ENCODE peak calls at places on chromosomes 12 and 14, in four cellular contexts. One of them, this sample, is unnamed.

GRCh38 chr14:31877333-31877798 is 199.7 kb upstream of the ARHGAP5 start:
- DNase-seq in colonic mucosa: no peak
- DNase-seq in WTC11: no peak
- DNase-seq in neural progenitor cell: no peak
- DNase-seq in this sample: peak; percentile 71

GRCh38 chr14:95668235-95668772 is 17.9 kb upstream of the TCL1B start:
- DNase-seq in colonic mucosa: no peak
- DNase-seq in WTC11: no peak
- DNase-seq in neural progenitor cell: no peak
- DNase-seq in this sample: no peak

GRCh38 chr12:99498756-99499155 is 148.8 kb upstream of the GARIN6 start:
- DNase-seq in colonic mucosa: no peak
- DNase-seq in WTC11: no peak
- DNase-seq in neural progenitor cell: no peak
- DNase-seq in this sample: no peak

GRCh38 chr14:72000907-72001306 is 68.7 kb downstream of the RGS6 start:
- DNase-seq in colonic mucosa: no peak
- DNase-seq in WTC11: no peak
- DNase-seq in neural progenitor cell: no peak
- DNase-seq in this sample: no peak

GRCh38 chr14:75752086-75752485 is 91.0 kb downstream of the TTLL5 start:
- DNase-seq in colonic mucosa: no peak
- DNase-seq in WTC11: no peak
- DNase-seq in neural progenitor cell: no peak
- DNase-seq in this sample: peak; percentile 16

GRCh38 chr12:26124491-26125450 is at the start of gene BHLHE41:
- DNase-seq in colonic mucosa: peak; percentile 79
- DNase-seq in WTC11: peak; percentile 83
- DNase-seq in neural progenitor cell: peak; percentile 76
- DNase-seq in this sample: peak; percentile 49

GRCh38 chr12:84996759-84997158 is 39.3 kb downstream of the TSPAN19 start:
- DNase-seq in colonic mucosa: no peak
- DNase-seq in WTC11: no peak
- DNase-seq in neural progenitor cell: no peak
- DNase-seq in this sample: no peak

GRCh38 chr14:32727827-32728226 is 210.9 kb upstream of the NPAS3 start:
- DNase-seq in colonic mucosa: no peak
- DNase-seq in WTC11: no peak
- DNase-seq in neural progenitor cell: no peak
- DNase-seq in this sample: no peak

DNA sequence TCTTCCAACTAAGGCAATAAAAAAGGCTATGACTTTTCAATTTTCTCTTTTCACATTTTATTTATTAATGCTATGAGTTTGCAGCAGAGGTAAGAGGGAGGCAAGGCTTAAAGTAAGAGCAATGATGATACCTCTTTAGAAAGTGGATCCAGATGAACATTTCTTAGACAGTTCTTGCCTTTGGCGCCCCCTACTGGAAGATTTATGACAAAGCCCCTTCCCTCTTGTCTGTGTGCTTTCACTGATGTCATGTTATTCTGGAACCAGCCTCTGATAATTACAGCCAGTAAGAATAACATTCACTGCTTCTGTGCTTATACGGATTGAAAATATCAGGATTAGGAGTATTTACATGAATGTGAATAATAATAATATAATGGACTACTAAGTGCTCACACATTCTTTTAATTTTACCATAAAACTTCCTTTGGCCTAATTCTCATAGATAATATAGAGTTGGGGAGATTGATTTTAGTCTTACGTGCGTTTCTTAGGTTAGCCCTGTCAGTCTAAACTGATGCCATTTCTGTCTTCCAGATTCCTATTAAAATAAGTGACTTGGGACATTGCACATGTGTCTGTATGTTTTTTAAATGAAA is 1929.9 kb upstream of the SEL1L start:
- DNase-seq in colonic mucosa: peak; percentile 33
- DNase-seq in WTC11: peak; percentile 59
- DNase-seq in neural progenitor cell: peak; percentile 84
- DNase-seq in this sample: peak; percentile 73
- TF ChIP-seq CTCF in colonic mucosa: peak; percentile 49
- TF ChIP-seq CTCF in WTC11: peak; percentile 75
- TF ChIP-seq CTCF in neural progenitor cell: peak; percentile 86
- TF ChIP-seq CTCF in this sample: peak; percentile 57

DNA sequence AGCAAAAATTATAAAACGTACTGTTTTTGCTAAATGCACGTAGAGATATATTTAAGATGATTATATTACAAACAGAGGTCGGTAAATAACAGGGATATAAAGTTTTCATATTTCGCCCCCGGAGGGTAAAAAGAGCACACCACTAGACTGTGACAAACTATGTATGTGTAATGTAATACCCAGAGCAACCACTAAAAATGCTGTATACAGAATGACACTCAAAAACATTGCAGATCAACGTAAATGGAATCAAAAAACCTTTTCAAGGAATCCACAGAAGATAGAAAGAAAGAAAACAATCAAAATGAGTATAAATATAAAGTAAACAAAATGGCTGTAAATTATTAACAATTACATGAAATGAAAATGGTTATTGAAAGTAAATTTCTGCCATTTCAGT is 37.6 kb upstream of the PRB4 start:
- DNase-seq in colonic mucosa: no peak
- DNase-seq in WTC11: no peak
- DNase-seq in neural progenitor cell: no peak
- DNase-seq in this sample: no peak
- TF ChIP-seq CTCF in colonic mucosa: no peak
- TF ChIP-seq CTCF in WTC11: no peak
- TF ChIP-seq CTCF in neural progenitor cell: peak; percentile 35
- TF ChIP-seq CTCF in this sample: no peak

GRCh38 chr14:28681681-28682080 is 84.9 kb upstream of the FOXG1 start:
- DNase-seq in colonic mucosa: no peak
- DNase-seq in WTC11: peak; percentile 56
- DNase-seq in neural progenitor cell: no peak
- DNase-seq in this sample: no peak
- TF ChIP-seq CTCF in colonic mucosa: no peak
- TF ChIP-seq CTCF in WTC11: no peak
- TF ChIP-seq CTCF in neural progenitor cell: no peak
- TF ChIP-seq CTCF in this sample: no peak

DNA sequence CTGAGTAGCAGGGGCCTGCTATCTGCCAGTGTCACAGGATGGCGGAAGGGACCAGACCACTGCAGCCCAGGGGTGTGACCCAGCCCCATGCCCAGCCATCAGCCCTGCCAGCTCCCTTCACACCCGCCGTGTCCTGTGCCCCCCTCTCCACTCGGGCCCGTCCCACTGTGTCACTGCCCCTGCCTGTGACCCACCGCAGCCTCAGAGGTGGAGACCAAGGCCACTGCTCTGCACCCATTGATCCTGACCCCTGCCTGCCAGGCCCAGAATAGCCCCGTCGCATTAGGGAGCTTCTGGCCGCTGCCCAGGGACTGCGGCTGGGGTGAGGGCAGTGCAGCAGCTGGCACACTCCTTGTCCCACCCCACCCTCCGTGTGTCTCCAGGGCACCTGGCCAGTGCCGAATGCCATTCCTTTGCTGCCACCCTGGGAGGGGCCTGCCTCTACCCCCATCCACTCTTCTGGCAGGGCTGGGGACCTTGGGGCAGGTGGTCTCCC is 2.1 kb upstream of the CRIP2 start:
- DNase-seq in colonic mucosa: no peak
- DNase-seq in WTC11: no peak
- DNase-seq in neural progenitor cell: no peak
- DNase-seq in this sample: no peak
- TF ChIP-seq CTCF in colonic mucosa: no peak
- TF ChIP-seq CTCF in WTC11: no peak
- TF ChIP-seq CTCF in neural progenitor cell: no peak
- TF ChIP-seq CTCF in this sample: no peak

GRCh38 chr12:31011746-31012567 is 61.7 kb upstream of the DDX11 start:
- DNase-seq in colonic mucosa: no peak
- DNase-seq in WTC11: peak; percentile 12
- DNase-seq in neural progenitor cell: no peak
- DNase-seq in this sample: no peak
- TF ChIP-seq CTCF in colonic mucosa: no peak
- TF ChIP-seq CTCF in WTC11: no peak
- TF ChIP-seq CTCF in neural progenitor cell: peak; percentile 24
- TF ChIP-seq CTCF in this sample: peak; percentile 28

GRCh38 chr14:97180304-97181200 is 383.4 kb downstream of the VRK1 start:
- DNase-seq in colonic mucosa: no peak
- DNase-seq in WTC11: no peak
- DNase-seq in neural progenitor cell: no peak
- DNase-seq in this sample: peak; percentile 10
- TF ChIP-seq CTCF in colonic mucosa: no peak
- TF ChIP-seq CTCF in WTC11: no peak
- TF ChIP-seq CTCF in neural progenitor cell: no peak
- TF ChIP-seq CTCF in this sample: no peak

DNA sequence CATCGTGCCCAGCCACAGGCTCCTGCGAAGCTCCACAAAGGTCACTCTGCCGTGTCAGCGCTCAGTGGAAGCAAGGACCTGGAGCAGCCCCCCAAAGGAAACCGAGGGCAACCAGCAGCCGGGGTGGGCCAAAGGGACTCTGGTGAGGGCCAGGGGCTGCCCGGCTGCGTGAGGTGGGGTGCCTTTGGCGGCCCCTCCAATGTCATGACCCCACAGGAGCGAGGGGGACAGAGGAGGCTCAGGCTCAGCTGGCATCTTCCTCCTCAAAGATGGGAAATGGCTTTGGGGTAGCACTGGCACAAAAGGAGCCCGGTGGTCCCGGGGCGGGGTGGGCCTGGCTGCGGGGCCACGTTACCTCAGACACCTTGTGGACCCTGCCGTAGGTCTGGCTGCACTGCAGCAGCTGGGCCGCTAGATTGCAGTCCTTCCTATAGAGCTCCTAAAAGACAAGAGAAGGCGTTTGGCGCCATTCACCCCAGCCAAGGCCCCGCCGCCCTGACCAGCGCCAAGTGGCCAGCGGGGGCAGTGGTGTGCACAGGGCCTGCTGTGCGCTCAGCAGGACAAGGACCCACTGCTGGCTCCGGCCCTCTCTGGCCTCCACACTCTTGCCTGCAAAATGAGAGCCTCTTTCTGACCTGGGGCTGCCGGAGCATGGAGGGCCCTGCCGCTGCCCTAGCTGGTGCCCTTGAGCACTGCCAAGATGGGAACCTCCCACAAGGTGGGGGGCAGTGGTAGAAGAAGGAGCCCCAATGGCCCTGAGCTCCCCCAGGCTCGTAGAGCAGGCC is 46.9 kb downstream of the BEGAIN start:
- DNase-seq in colonic mucosa: no peak
- DNase-seq in WTC11: peak; percentile 63
- DNase-seq in neural progenitor cell: peak; percentile 51
- DNase-seq in this sample: peak; percentile 15
- TF ChIP-seq CTCF in colonic mucosa: no peak
- TF ChIP-seq CTCF in WTC11: peak; percentile 26
- TF ChIP-seq CTCF in neural progenitor cell: peak; percentile 46
- TF ChIP-seq CTCF in this sample: peak; percentile 20

GRCh38 chr12:44812062-44812461 is 64.1 kb downstream of the NELL2 start:
- DNase-seq in colonic mucosa: peak; percentile 35
- DNase-seq in WTC11: no peak
- DNase-seq in neural progenitor cell: no peak
- DNase-seq in this sample: no peak
- TF ChIP-seq CTCF in colonic mucosa: no peak
- TF ChIP-seq CTCF in WTC11: no peak
- TF ChIP-seq CTCF in neural progenitor cell: peak; percentile 23
- TF ChIP-seq CTCF in this sample: no peak

This sample was measured in cardiac fibroblast.